ENCODE peak calls at places on chromosomes 12 and 14, in five cellular contexts. U is cardiac muscle cell, C is WERI-Rb-1, K is hepatocyte, H is astrocyte. R is an unnamed sample.

GRCh38 chr12:21340406-21340805 is 5.7 kb upstream of the SLCO1A2 start:
- DNase-seq in H (no peak), K (no peak), C (no peak), U (no peak), R (no peak)

GRCh38 chr14:76917158-76917596 is 91.0 kb downstream of the LRRC74A start:
- DNase-seq in H (peak), U (peak), C (peak), K (peak), R (no peak)

GRCh38 chr12:52007158-52007921 is 594 bp downstream of the TAMALIN start:
- DNase-seq in H (no peak), C (peak), K (no peak), U (no peak), R (no peak)

GRCh38 chr14:73785336-73785833 is 66.2 kb upstream of the PTGR2 start:
- DNase-seq in U (no peak), H (peak), K (peak), C (peak), R (peak)

GRCh38 chr12:88577537-88577936 is 2.7 kb downstream of the KITLG start:
- DNase-seq in K (no peak), H (peak), C (no peak), U (peak), R (no peak)

GRCh38 chr14:54256156-54256555 is 140.7 kb upstream of the CDKN3 start:
- DNase-seq in K (no peak), H (no peak), U (no peak), C (no peak), R (no peak)

GRCh38 chr12:127485528-127485927 is 781.4 kb upstream of the TMEM132C start:
- DNase-seq in H (peak), U (no peak), C (peak), K (peak), R (peak)

GRCh38 chr12:79409562-79409961 is 281.2 kb downstream of the PAWR start:
- DNase-seq in U (peak), C (no peak), K (peak), H (peak), R (peak)

DNA sequence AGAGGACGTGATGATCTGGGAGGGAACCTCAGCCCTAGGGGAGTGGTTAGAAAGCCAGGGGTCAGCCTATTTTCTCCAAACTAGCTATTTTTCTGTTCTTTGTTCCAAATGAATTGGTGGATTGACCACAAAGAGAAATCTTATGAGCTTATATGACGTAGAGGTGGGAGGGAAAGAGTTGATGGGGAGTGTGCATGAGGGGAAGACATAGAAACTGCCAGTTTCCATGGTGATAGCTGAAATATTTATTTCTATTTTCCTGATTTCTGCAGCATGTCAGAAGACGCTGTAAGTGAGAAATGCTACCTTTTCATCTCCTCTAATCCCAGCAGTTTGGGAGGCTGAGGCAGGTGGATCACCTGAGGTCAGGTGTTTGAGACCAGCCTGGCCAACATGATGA is 51.4 kb upstream of the CISTR start:
- DNase-seq in K (no peak), U (no peak), H (no peak), C (no peak), R (no peak)
- TF ChIP-seq CTCF in K (no peak), U (no peak), H (no peak), C (no peak), R (no peak)

GRCh38 chr12:47889040-47889439 is 15.8 kb downstream of the VDR start:
- DNase-seq in K (no peak), C (no peak), U (no peak), H (no peak), R (no peak)
- TF ChIP-seq CTCF in K (no peak), C (no peak), U (no peak), H (no peak), R (no peak)

GRCh38 chr12:6355491-6356373 is 13.9 kb upstream of the TNFRSF1A start:
- DNase-seq in H (no peak), K (no peak), U (no peak), C (no peak), R (no peak)
- TF ChIP-seq CTCF in H (no peak), K (no peak), U (no peak), C (peak), R (no peak)

GRCh38 chr12:94195483-94195882 is 47.1 kb downstream of the PLXNC1 start:
- DNase-seq in U (no peak), K (no peak), C (no peak), H (no peak), R (no peak)
- TF ChIP-seq CTCF in U (no peak), K (no peak), C (no peak), H (no peak), R (peak)

GRCh38 chr12:121442028-121442948 is 42.4 kb downstream of the RNF34 start:
- DNase-seq in K (no peak), H (no peak), U (no peak), C (no peak), R (no peak)

GRCh38 chr12:121440768-121441167 is 40.9 kb downstream of the RNF34 start:
- DNase-seq in K (no peak), C (no peak), H (no peak), U (no peak), R (no peak)

GRCh38 chr12:121439715-121440114 is 39.8 kb downstream of the RNF34 start:
- DNase-seq in C (no peak), K (no peak), H (no peak), U (no peak), R (no peak)

GRCh38 chr12:121443193-121443829 is 43.4 kb downstream of the RNF34 start:
- DNase-seq in K (peak), H (peak), U (peak), C (peak), R (peak)

DNA sequence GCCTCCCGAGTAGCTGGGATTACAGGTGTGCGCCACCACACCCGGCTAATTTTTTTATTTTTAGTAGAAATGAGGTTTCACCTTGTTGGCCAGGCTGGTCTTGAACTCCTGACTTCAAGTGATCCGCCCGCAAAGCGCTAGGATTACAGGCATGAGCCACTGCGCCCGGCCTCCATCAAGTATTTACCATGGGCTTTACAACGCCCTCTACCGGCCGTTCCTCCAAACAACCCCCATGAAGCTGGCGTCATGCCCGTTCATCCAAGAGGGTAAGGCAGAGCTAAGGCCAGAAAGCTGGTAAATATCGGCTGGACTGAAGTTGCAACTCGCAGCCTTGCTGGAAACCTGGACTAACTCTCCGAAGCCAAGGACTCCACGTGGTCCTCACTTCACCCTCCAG is 41.6 kb downstream of the RNF34 start:
- DNase-seq in H (no peak), C (no peak), K (no peak), U (no peak), R (no peak)
- TF ChIP-seq CTCF in H (no peak), C (no peak), K (no peak), U (no peak), R (peak)

GRCh38 chr12:46675736-46676135 is 150.1 kb downstream of the SLC38A4 start:
- DNase-seq in U (peak), C (peak), K (peak), H (peak), R (no peak)
- TF ChIP-seq CTCF in U (peak), C (peak), K (peak), H (peak), R (peak)

GRCh38 chr12:113820842-113821241 is 145.3 kb downstream of the RBM19 start:
- DNase-seq in C (no peak), U (no peak), K (no peak), H (no peak), R (no peak)

GRCh38 chr12:113820310-113820709 is 145.8 kb downstream of the RBM19 start:
- DNase-seq in H (no peak), U (no peak), K (no peak), C (peak), R (no peak)

GRCh38 chr12:113819495-113819894 is 146.6 kb downstream of the RBM19 start:
- DNase-seq in H (no peak), C (no peak), U (no peak), K (no peak), R (no peak)

GRCh38 chr12:113818278-113818677 is 147.8 kb downstream of the RBM19 start:
- DNase-seq in H (no peak), U (no peak), K (no peak), C (no peak), R (no peak)

GRCh38 chr12:113818833-113819232 is 147.3 kb downstream of the RBM19 start:
- DNase-seq in C (peak), K (peak), U (peak), H (no peak), R (no peak)
- TF ChIP-seq CTCF in C (peak), K (peak), U (peak), H (no peak), R (peak)

DNA sequence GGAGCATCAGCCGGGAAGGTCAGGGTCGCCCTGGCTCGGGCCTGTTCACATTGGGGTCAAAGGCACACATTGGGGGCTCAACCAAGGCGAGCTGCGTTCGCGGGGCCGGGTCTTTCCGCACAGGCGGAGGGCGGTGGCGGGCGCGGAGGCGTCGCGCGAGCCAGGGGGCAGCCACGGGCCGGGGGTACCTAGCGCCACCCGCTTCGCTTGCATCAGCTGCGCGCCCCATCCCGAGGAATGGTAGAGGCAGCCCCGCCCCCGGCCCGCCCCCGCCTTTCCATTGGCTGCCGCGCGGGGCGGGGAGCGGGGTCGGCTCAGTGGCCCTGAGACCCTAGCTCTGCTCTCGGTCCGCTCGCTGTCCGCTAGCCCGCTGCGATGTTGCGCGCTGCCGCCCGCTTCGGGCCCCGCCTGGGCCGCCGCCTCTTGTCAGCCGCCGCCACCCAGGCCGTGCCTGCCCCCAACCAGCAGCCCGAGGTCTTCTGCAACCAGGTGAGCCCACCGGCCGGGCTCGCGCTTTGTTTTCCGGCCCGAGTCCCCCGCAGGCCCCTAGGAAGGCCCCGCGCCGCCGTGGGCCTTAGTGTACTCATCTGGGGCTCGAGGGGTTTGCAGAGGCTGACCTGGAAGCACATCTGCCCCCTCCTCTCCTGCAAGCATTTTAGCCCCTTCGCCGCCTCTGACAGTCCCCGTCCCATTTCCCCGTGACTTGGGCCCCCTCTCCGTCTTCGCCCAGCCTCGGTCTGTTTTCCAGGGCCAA is at the start of gene ALDH2:
- DNase-seq in H (peak), U (peak), C (no peak), K (peak), R (no peak)
- TF ChIP-seq CTCF in H (no peak), U (no peak), C (no peak), K (peak), R (no peak)

DNA sequence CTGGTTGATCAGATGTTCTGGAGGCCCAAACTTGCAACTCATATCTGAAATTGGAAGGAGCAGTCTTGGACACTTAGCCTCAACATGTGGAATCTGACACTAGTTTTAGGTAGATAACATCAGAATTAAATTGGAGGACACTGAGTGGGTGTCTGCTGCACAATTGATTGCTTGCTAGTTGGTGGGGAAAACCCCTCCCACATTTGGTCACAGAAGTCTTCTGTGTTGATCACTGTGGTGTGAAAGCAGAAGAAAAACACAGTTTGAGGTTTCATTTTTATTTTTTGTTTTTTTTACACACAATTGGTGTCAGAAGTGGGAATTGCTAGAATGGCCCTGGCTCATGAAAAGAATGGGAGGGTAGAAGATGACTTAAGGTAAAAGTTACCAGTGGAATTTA is 78.0 kb upstream of the CD163 start:
- DNase-seq in C (no peak), H (no peak), U (no peak), K (no peak), R (no peak)
- TF ChIP-seq CTCF in C (no peak), H (no peak), U (no peak), K (no peak), R (no peak)

GRCh38 chr12:106837782-106838181 is 63.3 kb downstream of the RIC8B start:
- DNase-seq in U (no peak), K (no peak), H (no peak), C (no peak), R (no peak)

GRCh38 chr12:106839343-106839742 is 64.9 kb downstream of the RIC8B start:
- DNase-seq in C (no peak), K (no peak), H (no peak), U (no peak), R (no peak)

GRCh38 chr12:106845910-106846309 is 71.4 kb downstream of the RIC8B start:
- DNase-seq in K (no peak), C (no peak), H (no peak), U (no peak), R (no peak)

GRCh38 chr12:106840217-106840616 is 65.7 kb downstream of the RIC8B start:
- DNase-seq in H (peak), C (no peak), K (peak), U (peak), R (peak)

GRCh38 chr12:106841471-106842302 is 67.2 kb downstream of the RIC8B start:
- DNase-seq in C (peak), U (peak), H (peak), K (peak), R (no peak)
- TF ChIP-seq CTCF in C (peak), U (peak), H (peak), K (peak), R (peak)

R was measured in AG04450.